ENCODE peak calls at places on chromosomes 2 and 18, in four cellular contexts. L, W, F and N are unnamed samples.

GRCh38 chr18:22913861-22914260 is 19.3 kb upstream of the RBBP8 start:
- DNase-seq in F (no peak), W (no peak), L (peak; percentile 34), N (no peak)

GRCh38 chr18:39946623-39947061 is 2008.4 kb upstream of the PIK3C3 start:
- DNase-seq in W (no peak), L (no peak), F (no peak), N (no peak)

GRCh38 chr2:202375006-202375610 is 1.0 kb upstream of the BMPR2 start:
- DNase-seq in L (peak; percentile 64), W (peak; percentile 30), F (no peak), N (no peak)

GRCh38 chr2:75527676-75528075 is 33.1 kb downstream of the EVA1A start:
- DNase-seq in W (no peak), F (no peak), L (no peak), N (no peak)

GRCh38 chr2:164714471-164714870 is 93.2 kb upstream of the GRB14 start:
- DNase-seq in W (no peak), F (no peak), L (no peak), N (no peak)

GRCh38 chr18:9619545-9619944 is 5.2 kb upstream of the PPP4R1 start:
- DNase-seq in W (no peak), F (no peak), L (no peak), N (no peak)

GRCh38 chr2:23533014-23533730 is 148.2 kb downstream of the KLHL29 start:
- DNase-seq in L (peak; percentile 33), W (no peak), F (no peak), N (no peak)

GRCh38 chr2:37590119-37590571 is 81.3 kb downstream of the CDC42EP3 start:
- DNase-seq in F (no peak), L (no peak), W (no peak), N (no peak)

GRCh38 chr2:235614176-235614860 is 120.5 kb downstream of the AGAP1 start:
- DNase-seq in L (no peak), W (no peak), F (no peak), N (no peak)

GRCh38 chr18:2692508-2692907 is 37.0 kb downstream of the SMCHD1 start:
- DNase-seq in L (no peak), W (no peak), F (no peak), N (no peak)

GRCh38 chr18:55735969-55736368 is 148.0 kb upstream of the TCF4 start:
- DNase-seq in L (no peak), F (no peak), W (no peak), N (no peak)

GRCh38 chr2:170500770-170501169 is 214.4 kb upstream of the SP5 start:
- DNase-seq in W (no peak), F (no peak), L (no peak), N (no peak)

GRCh38 chr2:190646780-190647626 is 1.9 kb upstream of the NAB1 start:
- DNase-seq in F (no peak), L (no peak), W (no peak), N (no peak)

GRCh38 chr2:20916604-20917286 is 93.8 kb upstream of the LDAH start:
- DNase-seq in F (no peak), L (no peak), W (peak; percentile 74), N (no peak)

GRCh38 chr2:181673178-181673577 is 7.1 kb downstream of the NEUROD1 start:
- DNase-seq in W (no peak), L (no peak), F (peak; percentile 30), N (no peak)

GRCh38 chr2:49837894-49838293 is 683.6 kb upstream of the FSHR start:
- DNase-seq in L (no peak), W (no peak), F (no peak), N (no peak)

GRCh38 chr18:38551881-38552280 is 986.3 kb upstream of the CELF4 start:
- DNase-seq in W (no peak), F (no peak), L (no peak), N (no peak)

GRCh38 chr18:78006805-78007204 is 757.2 kb downstream of the GALR1 start:
- DNase-seq in L (no peak), W (no peak), F (no peak), N (no peak)

GRCh38 chr2:172234716-172235661 is 132.3 kb upstream of the DLX2 start:
- DNase-seq in L (peak; percentile 68), W (peak; percentile 56), F (no peak), N (peak; percentile 21)

GRCh38 chr2:217950401-217950871 is 52.4 kb downstream of the TNS1 start:
- DNase-seq in W (no peak), L (no peak), F (no peak), N (no peak)

GRCh38 chr2:231099918-231100317 is 24.9 kb downstream of the HTR2B start:
- DNase-seq in F (no peak), L (peak; percentile 43), W (no peak), N (no peak)

GRCh38 chr2:222179592-222179991 is 119.2 kb downstream of the PAX3 start:
- DNase-seq in F (no peak), W (no peak), L (no peak), N (no peak)

GRCh38 chr2:197229509-197230458 is 80.8 kb downstream of the ANKRD44 start:
- DNase-seq in W (no peak), F (no peak), L (no peak), N (no peak)

DNA sequence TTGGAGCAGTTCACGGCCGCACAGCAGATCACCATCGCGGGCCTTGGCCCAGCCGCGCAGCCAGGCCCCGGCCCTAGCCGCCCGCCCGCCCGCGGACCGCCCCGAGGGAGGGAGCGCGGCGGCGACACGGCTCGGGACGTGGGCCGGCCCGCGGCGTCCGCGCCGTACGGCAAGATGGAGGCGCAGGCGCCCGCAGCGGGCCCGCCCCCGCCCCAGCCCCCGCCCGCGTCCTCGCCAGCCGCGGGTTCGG is at the start of gene THAP4:
- DNase-seq in F (no peak), W (no peak), L (no peak), N (peak; percentile 77)
- TF ChIP-seq ETV6 in F (no peak), W (no peak), L (no peak), N (no peak)

GRCh38 chr18:66603941-66604627 is at the start of gene CDH19:
- DNase-seq in F (no peak), W (peak; percentile 0), L (no peak), N (no peak)
- TF ChIP-seq ETV6 in F (no peak), W (no peak), L (no peak), N (no peak)

DNA sequence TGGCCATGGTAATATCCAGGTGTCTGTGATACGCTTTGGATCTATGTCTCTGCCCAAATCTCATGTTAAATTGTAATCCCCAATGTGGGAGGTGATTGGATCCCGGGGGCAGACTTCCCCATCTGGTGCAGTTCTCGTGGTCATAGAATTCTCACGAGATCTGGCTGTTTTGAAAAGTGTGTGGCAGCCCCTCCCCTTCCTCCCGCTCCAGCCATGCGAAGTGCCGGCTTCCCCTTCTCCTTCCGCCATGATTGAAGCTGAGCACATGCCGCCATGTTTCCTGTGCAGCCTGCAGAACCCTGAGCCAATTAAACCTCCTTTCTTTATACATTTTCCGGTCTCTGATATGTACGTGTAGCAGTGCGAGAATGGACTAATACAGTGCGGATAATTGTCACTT is 42.5 kb downstream of the GPC1 start:
- DNase-seq in F (no peak), L (no peak), W (no peak), N (no peak)
- TF ChIP-seq ETV6 in F (no peak), L (no peak), W (no peak), N (no peak)

DNA sequence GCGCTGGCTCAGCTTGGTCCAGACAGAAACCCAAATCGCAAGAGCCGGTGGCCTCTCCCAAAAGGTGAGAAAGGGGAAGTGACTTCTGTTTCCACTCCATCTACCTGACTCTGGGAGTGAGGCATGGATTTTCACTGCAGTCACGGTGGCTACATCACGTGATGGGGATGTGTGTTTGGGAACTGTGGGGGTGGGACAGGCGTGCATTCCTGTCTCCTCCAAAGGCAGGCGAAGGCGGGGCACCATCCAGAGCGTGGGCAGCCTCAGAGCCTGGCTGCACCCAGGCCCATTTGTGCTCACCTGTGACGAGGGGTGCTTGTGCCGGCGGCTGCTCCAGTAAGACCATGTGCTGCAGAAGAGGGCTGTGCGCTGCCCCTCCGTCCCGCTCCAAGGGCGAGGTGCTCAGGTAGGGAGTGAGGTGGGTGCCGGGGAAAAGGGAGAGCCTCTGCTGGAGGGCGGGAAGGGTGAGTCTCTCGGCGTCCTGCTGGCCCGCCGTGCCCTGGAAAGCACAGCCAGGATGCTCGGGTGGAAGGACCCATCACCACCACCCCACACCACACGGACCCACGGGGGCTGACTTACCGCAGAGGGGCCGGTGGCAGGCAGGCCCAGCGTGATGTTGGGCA is 266.8 kb downstream of the HDAC4 start:
- DNase-seq in L (no peak), F (no peak), W (no peak), N (no peak)
- TF ChIP-seq ETV6 in L (no peak), F (no peak), W (no peak), N (no peak)

DNA sequence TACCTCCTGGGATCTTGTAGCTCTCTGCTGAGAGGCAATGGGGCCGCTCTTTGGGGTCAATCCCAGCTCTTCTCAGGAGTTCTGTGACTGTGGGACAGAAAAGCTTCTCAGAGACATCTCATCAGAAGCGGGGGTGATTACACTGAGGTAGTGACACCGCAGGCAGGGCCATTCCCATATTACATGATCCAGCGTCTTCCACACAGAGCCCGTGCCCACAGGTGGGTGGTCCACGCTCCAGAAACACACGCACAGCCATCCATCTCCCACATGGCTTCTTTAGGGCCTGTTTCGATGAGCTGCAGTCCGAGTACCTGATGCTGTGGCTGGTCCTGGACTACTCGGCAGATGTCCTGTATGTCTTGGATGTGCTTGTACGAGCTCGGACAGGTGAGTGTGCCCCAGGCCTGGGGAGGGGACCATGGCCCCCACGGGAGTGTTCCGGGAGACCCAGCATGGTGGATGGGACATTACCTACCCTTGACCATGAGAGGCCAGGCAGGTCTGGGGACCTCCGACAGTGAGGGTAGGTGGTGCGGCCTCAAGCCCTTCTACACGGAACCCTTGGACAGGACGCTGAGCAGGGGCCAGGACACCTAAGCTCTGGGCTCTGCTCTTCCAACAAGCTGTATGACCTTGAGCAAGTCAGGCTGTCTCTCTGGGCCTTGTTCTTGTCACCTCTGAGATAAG is 45.5 kb downstream of the CNGA3 start:
- DNase-seq in F (no peak), W (no peak), L (no peak), N (no peak)
- TF ChIP-seq ETV6 in F (no peak), W (no peak), L (no peak), N (no peak)

DNA sequence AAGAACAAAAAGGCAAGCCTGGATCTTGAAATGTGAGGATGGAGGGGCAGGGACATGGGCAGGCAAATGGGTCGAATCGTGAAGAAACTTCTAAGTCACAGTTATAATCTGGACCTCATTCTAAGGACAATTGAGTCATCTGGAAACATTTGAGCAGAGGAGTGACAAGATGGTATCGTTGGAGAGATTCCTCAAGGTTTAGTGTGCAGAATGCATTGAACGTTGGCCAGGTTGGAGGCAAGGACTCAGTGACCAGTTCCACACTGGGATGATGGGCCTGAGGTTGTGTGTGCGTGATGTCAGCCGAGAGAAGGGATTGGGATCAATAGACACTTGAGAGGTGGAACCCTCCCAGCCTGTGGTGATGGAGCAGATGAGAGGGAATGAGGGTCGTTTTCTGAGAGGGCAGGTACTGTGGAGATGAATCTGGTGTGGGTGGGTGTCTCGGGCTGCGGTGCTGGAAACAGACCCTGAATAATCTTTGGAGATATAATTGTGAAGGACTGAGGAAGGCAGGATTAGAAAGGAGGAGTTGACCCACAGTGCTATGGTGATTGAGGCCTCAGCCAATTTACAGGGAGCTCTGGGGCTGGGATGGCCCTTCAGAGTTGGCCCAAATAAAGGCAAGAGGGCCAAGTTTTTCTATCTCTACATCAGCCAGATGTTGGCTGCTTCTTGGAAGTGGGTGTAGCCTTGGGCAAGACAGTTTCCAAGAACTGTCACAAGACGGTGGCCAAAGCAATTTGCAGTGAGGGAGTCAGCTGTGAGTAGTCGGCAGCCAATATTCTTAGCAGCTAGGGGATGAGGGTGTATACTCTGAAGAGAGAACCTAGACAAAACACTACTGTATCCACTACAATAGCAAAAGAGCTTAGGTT is 5.8 kb upstream of the ZNF532 start:
- DNase-seq in W (no peak), F (no peak), L (no peak), N (no peak)
- TF ChIP-seq ETV6 in W (no peak), F (no peak), L (peak; percentile 18), N (no peak)

GRCh38 chr2:233422050-233422639 is 67.9 kb downstream of the DGKD start:
- DNase-seq in L (no peak), F (peak; percentile 66), W (no peak), N (no peak)
- TF ChIP-seq ETV6 in L (no peak), F (no peak), W (no peak), N (no peak)

GRCh38 chr2:219633276-219634065 is 6.0 kb downstream of the SLC4A3 start:
- DNase-seq in L (peak; percentile 6), W (no peak), F (no peak), N (no peak)
- TF ChIP-seq ETV6 in L (no peak), W (no peak), F (no peak), N (no peak)